ENCODE peak calls at places on chromosomes 1 and 21, in six cellular contexts. A is right cardiac atrium; O is fibroblast of the conjunctiva; C is ELR; D is naive thymus-derived CD8-positive, alpha-beta T cell; Y is T follicular helper cell. X is an unnamed sample.

GRCh38 chr21:28688381-28688780 is 304.3 kb downstream of the LTN1 start:
- DNase-seq in A (no peak), O (no peak), C (peak), D (no peak), Y (no peak), X (no peak)

GRCh38 chr1:110879758-110880606 is 7.0 kb downstream of the CD53 start:
- DNase-seq in A (no peak), O (no peak), C (peak), D (no peak), Y (peak), X (no peak)

GRCh38 chr1:119323216-119323982 is 45.2 kb upstream of the HAO2 start:
- DNase-seq in A (no peak), O (no peak), C (no peak), D (no peak), Y (no peak), X (no peak)

GRCh38 chr21:27528697-27529096 is 561.8 kb upstream of the ADAMTS5 start:
- DNase-seq in A (no peak), O (no peak), C (peak), D (no peak), Y (no peak), X (no peak)

GRCh38 chr1:155010211-155010918 is 7.8 kb downstream of the ZBTB7B start:
- DNase-seq in A (no peak), O (no peak), C (no peak), D (no peak), Y (no peak), X (no peak)

GRCh38 chr1:205827623-205828022 is 14.6 kb upstream of the SLC41A1 start:
- DNase-seq in A (no peak), O (no peak), C (no peak), D (no peak), Y (no peak), X (no peak)

GRCh38 chr1:17922833-17923232 is 167.7 kb downstream of the ACTL8 start:
- DNase-seq in A (peak), O (peak), C (peak), D (peak), Y (no peak), X (no peak)

GRCh38 chr1:221620437-221621384 is 121.2 kb downstream of the DUSP10 start:
- DNase-seq in A (no peak), O (peak), C (peak), D (no peak), Y (no peak), X (no peak)

GRCh38 chr21:33441489-33442477 is 38.0 kb downstream of the TMEM50B start:
- DNase-seq in A (peak), O (no peak), C (peak), D (no peak), Y (no peak), X (no peak)

GRCh38 chr1:201166964-201167624 is 12.8 kb upstream of the TMEM9 start:
- DNase-seq in A (no peak), O (no peak), C (no peak), D (no peak), Y (no peak), X (no peak)

GRCh38 chr1:110850145-110850544 is 22.8 kb upstream of the CD53 start:
- DNase-seq in A (no peak), O (no peak), C (no peak), D (no peak), Y (no peak), X (no peak)

GRCh38 chr1:30284226-30284625 is 439.2 kb downstream of the MATN1 start:
- DNase-seq in A (no peak), O (no peak), C (no peak), D (no peak), Y (no peak), X (no peak)

GRCh38 chr1:54804471-54805132 is 3.5 kb upstream of the TTC22 start:
- DNase-seq in A (no peak), O (no peak), C (peak), D (no peak), Y (no peak), X (peak)

GRCh38 chr1:200708769-200709168 is 29.9 kb upstream of the CAMSAP2 start:
- DNase-seq in A (no peak), O (no peak), C (peak), D (no peak), Y (no peak), X (no peak)

GRCh38 chr1:167103236-167103894 is 9.5 kb downstream of the STYXL2 start:
- DNase-seq in A (peak), O (no peak), C (peak), D (no peak), Y (no peak), X (no peak)

GRCh38 chr1:240285541-240285940 is 193.9 kb downstream of the FMN2 start:
- DNase-seq in A (no peak), O (peak), C (peak), D (no peak), Y (no peak), X (no peak)

GRCh38 chr1:226063362-226064167 is 1.0 kb downstream of the H3-3A start:
- DNase-seq in A (peak), O (no peak), C (peak), D (peak), Y (peak), X (peak)

GRCh38 chr21:32604484-32604883 is 7.7 kb downstream of the CFAP298 start:
- DNase-seq in A (no peak), O (no peak), C (no peak), D (no peak), Y (no peak), X (no peak)

GRCh38 chr1:6603851-6604558 is 1.3 kb upstream of the KLHL21 start:
- DNase-seq in A (peak), O (peak), C (peak), D (no peak), Y (no peak), X (peak)

GRCh38 chr1:8752411-8752810 is 65.0 kb downstream of the RERE start:
- DNase-seq in A (no peak), O (no peak), C (no peak), D (no peak), Y (no peak), X (no peak)

GRCh38 chr1:40014812-40015594 is 25.5 kb upstream of the CAP1 start:
- DNase-seq in A (no peak), O (peak), C (peak), D (no peak), Y (no peak), X (no peak)

GRCh38 chr1:25619101-25619890 is 2.7 kb downstream of the MAN1C1 start:
- DNase-seq in A (peak), O (no peak), C (peak), D (peak), Y (no peak), X (no peak)

GRCh38 chr1:7222616-7223015 is 437.4 kb downstream of the CAMTA1 start:
- DNase-seq in A (no peak), O (no peak), C (no peak), D (no peak), Y (no peak), X (no peak)

GRCh38 chr1:40897499-40897898 is 35.3 kb upstream of the CITED4 start:
- DNase-seq in A (no peak), O (peak), C (peak), D (no peak), Y (no peak), X (no peak)

GRCh38 chr1:43839056-43839455 is 94.5 kb upstream of the ARTN start:
- DNase-seq in A (no peak), O (no peak), C (no peak), D (no peak), Y (no peak), X (no peak)

GRCh38 chr1:244231193-244231571 is 180.1 kb downstream of the ZBTB18 start:
- DNase-seq in A (no peak), O (no peak), C (peak), D (no peak), Y (no peak), X (no peak)

GRCh38 chr1:59718064-59718988 is 96.4 kb upstream of the HOOK1 start:
- DNase-seq in A (peak), O (no peak), C (peak), D (no peak), Y (no peak), X (no peak)

GRCh38 chr1:23977187-23977853 is 2.8 kb downstream of the SRSF10 start:
- DNase-seq in A (no peak), O (no peak), C (no peak), D (no peak), Y (no peak), X (no peak)

GRCh38 chr21:39502631-39503030 is 50.9 kb downstream of the SH3BGR start:
- DNase-seq in A (peak), O (no peak), C (no peak), D (no peak), Y (no peak), X (no peak)

GRCh38 chr1:195105773-195106172 is 1502.5 kb downstream of the KCNT2 start:
- DNase-seq in A (no peak), O (no peak), C (peak), D (no peak), Y (no peak), X (no peak)

GRCh38 chr1:230950404-230950803 is 28.3 kb downstream of the TTC13 start:
- DNase-seq in A (no peak), O (no peak), C (no peak), D (no peak), Y (no peak), X (no peak)

GRCh38 chr21:42125571-42126544 is 54.7 kb downstream of the UMODL1 start:
- DNase-seq in A (no peak), O (peak), C (peak), D (no peak), Y (no peak), X (no peak)

GRCh38 chr1:34977210-34977471 is 8.0 kb downstream of the TMEM35B start:
- DNase-seq in A (peak), O (no peak), C (no peak), D (no peak), Y (no peak), X (no peak)

X was measured in sciatic nerve.